ENCODE peak calls at places on chromosomes 13 and 19, in four cellular contexts. J is choroid plexus epithelial cell, Y is fibroblast of pulmonary artery, A is MCF 10A. O is an unnamed sample.

GRCh38 chr19:47013041-47013517 is 6.6 kb upstream of the NPAS1 start:
- DNase-seq in J (peak), Y (peak), A (peak), O (peak)

GRCh38 chr13:111650626-111651025 is 330.2 kb downstream of the TEX29 start:
- DNase-seq in J (no peak), Y (no peak), A (no peak), O (no peak)

GRCh38 chr13:20160346-20161274 is at the start of gene GJA3:
- DNase-seq in J (peak), Y (peak), A (peak), O (peak)

GRCh38 chr19:10691883-10692282 is 9.4 kb upstream of the QTRT1 start:
- DNase-seq in J (no peak), Y (no peak), A (no peak), O (no peak)

GRCh38 chr13:23292596-23292995 is 111.8 kb downstream of the SGCG start:
- DNase-seq in J (peak), Y (peak), A (no peak), O (no peak)

GRCh38 chr19:50835103-50835784 is 1.9 kb upstream of the KLK15 start:
- DNase-seq in J (peak), Y (peak), A (peak), O (no peak)

GRCh38 chr19:41934849-41935374 is 6.7 kb upstream of the ERFL start:
- DNase-seq in J (peak), Y (peak), A (peak), O (peak)

GRCh38 chr13:100521912-100522490 is 66.6 kb downstream of the GGACT start:
- DNase-seq in J (no peak), Y (no peak), A (no peak), O (no peak)

GRCh38 chr13:108917581-108917980 is 288.2 kb downstream of the MYO16 start:
- DNase-seq in J (peak), Y (peak), A (no peak), O (no peak)

DNA sequence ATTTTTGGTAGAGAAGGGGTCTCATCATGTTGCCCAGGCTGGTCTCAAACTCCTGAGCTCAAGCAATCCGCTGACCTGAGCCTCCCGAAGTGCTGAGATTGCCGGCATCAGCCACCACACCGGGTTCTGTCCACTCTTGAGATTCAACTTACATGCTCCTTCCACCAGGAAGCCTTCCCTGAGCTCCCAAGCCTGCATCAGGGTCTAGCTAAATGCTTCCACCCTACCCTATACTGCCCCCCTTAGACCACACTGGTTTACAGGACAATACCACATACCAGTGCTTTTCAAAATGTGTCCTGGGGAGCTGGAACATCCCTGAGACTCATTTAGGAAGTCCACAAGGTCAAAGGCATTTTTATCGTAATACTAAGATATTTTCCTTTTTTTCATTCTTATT is 15.1 kb upstream of the CACNG8 start:
- DNase-seq in J (no peak), Y (peak), A (peak), O (no peak)
- TF ChIP-seq CTCF in J (peak), Y (peak), A (no peak), O (peak)

DNA sequence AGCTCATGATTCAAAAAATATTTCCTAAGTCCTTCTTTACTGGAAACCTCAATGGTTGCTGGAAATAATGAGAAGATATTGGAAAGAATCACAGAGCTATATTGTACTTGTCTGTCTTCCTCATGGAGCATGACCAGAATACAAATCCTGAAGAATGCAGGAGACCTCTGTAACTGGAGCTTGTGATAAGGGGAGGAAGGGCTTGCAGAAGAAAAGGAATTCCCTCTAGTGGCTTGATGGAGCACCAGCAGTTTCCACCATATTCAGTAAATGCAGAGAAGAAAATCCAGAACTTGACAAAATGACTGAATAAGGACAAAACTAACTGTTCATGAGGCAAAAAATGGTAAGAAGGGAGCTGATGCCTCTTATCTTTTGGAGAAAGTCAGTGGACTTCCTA is 1333.1 kb downstream of the EFNB2 start:
- DNase-seq in J (peak), Y (peak), A (peak), O (no peak)
- TF ChIP-seq CTCF in J (peak), Y (peak), A (peak), O (peak)

GRCh38 chr13:79423340-79423739 is 17.3 kb upstream of the RBM26 start:
- DNase-seq in J (no peak), Y (no peak), A (no peak), O (no peak)
- TF ChIP-seq CTCF in J (no peak), Y (no peak), A (no peak), O (no peak)

GRCh38 chr13:73417012-73417615 is 358.3 kb downstream of the KLF5 start:
- DNase-seq in J (peak), Y (no peak), A (peak), O (peak)
- TF ChIP-seq CTCF in J (peak), Y (peak), A (peak), O (peak)

DNA sequence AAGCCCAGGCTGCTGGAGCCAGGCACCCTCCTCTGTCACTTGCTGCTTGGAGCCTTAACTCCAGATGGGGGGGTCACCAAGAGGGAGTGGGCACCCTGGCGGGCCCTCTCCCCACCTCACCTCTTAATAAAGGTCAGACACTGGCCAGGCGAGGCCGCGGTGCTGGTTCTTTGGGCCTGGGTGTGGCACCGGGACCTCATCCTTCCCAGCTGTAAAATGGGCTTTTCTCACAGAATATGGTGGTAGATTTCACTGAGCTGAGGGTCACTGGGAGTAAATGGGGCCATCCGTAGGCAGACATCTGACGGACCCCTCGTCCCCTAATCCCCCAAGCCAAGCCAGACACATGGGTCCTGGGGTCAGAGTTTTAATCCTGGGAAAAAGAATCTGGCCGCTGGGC is 14.9 kb downstream of the STAP2 start:
- DNase-seq in J (no peak), Y (no peak), A (no peak), O (no peak)
- TF ChIP-seq CTCF in J (no peak), Y (no peak), A (no peak), O (no peak)

GRCh38 chr19:48872182-48872883 is at the start of gene PPP1R15A:
- DNase-seq in J (peak), Y (peak), A (peak), O (peak)
- TF ChIP-seq CTCF in J (no peak), Y (no peak), A (no peak), O (no peak)

O was measured in GM13977.